ENCODE peak calls at places on chromosomes 16 and 17, in ten cellular contexts. One of them, this sample, is unnamed.

GRCh38 chr16:75458029-75458428 is 6.5 kb downstream of the TMEM170A start:
- DNase-seq in GM23248: no peak
- DNase-seq in IMR-90: no peak
- DNase-seq in mammary epithelial cell: no peak
- DNase-seq in PC-3: no peak
- DNase-seq in OCI-LY7: no peak
- DNase-seq in neuronal stem cell: no peak
- DNase-seq in GM23338: no peak
- DNase-seq in fibroblast of lung: no peak
- DNase-seq in A549: no peak
- DNase-seq in this sample: no peak

GRCh38 chr16:88634141-88634993 is 4.0 kb upstream of the IL17C start:
- DNase-seq in GM23248: peak; percentile 80
- DNase-seq in IMR-90: peak; percentile 23
- DNase-seq in mammary epithelial cell: peak; percentile 70
- DNase-seq in PC-3: no peak
- DNase-seq in OCI-LY7: peak; percentile 76
- DNase-seq in neuronal stem cell: peak; percentile 46
- DNase-seq in GM23338: peak; percentile 90
- DNase-seq in fibroblast of lung: peak; percentile 18
- DNase-seq in A549: no peak
- DNase-seq in this sample: no peak

GRCh38 chr17:50440838-50441829 is 15.1 kb downstream of the ACSF2 start:
- DNase-seq in GM23248: no peak
- DNase-seq in IMR-90: no peak
- DNase-seq in mammary epithelial cell: no peak
- DNase-seq in PC-3: no peak
- DNase-seq in OCI-LY7: no peak
- DNase-seq in neuronal stem cell: no peak
- DNase-seq in GM23338: no peak
- DNase-seq in fibroblast of lung: no peak
- DNase-seq in A549: no peak
- DNase-seq in this sample: no peak

GRCh38 chr17:6666077-6666521 is 14.5 kb downstream of the C17orf100 start:
- DNase-seq in GM23248: peak; percentile 89
- DNase-seq in IMR-90: peak; percentile 79
- DNase-seq in mammary epithelial cell: peak; percentile 74
- DNase-seq in PC-3: peak; percentile 84
- DNase-seq in OCI-LY7: peak; percentile 61
- DNase-seq in neuronal stem cell: peak; percentile 77
- DNase-seq in GM23338: peak; percentile 87
- DNase-seq in fibroblast of lung: peak; percentile 72
- DNase-seq in A549: peak; percentile 90
- DNase-seq in this sample: no peak

GRCh38 chr17:60902399-60902798 is 224.7 kb downstream of the BCAS3 start:
- DNase-seq in GM23248: no peak
- DNase-seq in IMR-90: peak; percentile 48
- DNase-seq in mammary epithelial cell: no peak
- DNase-seq in PC-3: no peak
- DNase-seq in OCI-LY7: no peak
- DNase-seq in neuronal stem cell: no peak
- DNase-seq in GM23338: no peak
- DNase-seq in fibroblast of lung: peak; percentile 59
- DNase-seq in A549: no peak
- DNase-seq in this sample: no peak

GRCh38 chr16:67393111-67393789 is at the start of gene TPPP3:
- DNase-seq in GM23248: peak; percentile 91
- DNase-seq in IMR-90: peak; percentile 76
- DNase-seq in mammary epithelial cell: peak; percentile 32
- DNase-seq in PC-3: no peak
- DNase-seq in OCI-LY7: no peak
- DNase-seq in neuronal stem cell: peak; percentile 85
- DNase-seq in GM23338: peak; percentile 83
- DNase-seq in fibroblast of lung: peak; percentile 71
- DNase-seq in A549: peak; percentile 73
- DNase-seq in this sample: no peak

GRCh38 chr16:379183-379960 is 2.4 kb downstream of the PGAP6 start:
- DNase-seq in GM23248: no peak
- DNase-seq in IMR-90: no peak
- DNase-seq in mammary epithelial cell: no peak
- DNase-seq in PC-3: no peak
- DNase-seq in OCI-LY7: no peak
- DNase-seq in neuronal stem cell: no peak
- DNase-seq in GM23338: peak; percentile 88
- DNase-seq in fibroblast of lung: no peak
- DNase-seq in A549: no peak
- DNase-seq in this sample: no peak

GRCh38 chr17:82225368-82226029 is 3.3 kb upstream of the SLC16A3 start:
- DNase-seq in GM23248: no peak
- DNase-seq in IMR-90: no peak
- DNase-seq in mammary epithelial cell: no peak
- DNase-seq in PC-3: no peak
- DNase-seq in OCI-LY7: no peak
- DNase-seq in neuronal stem cell: no peak
- DNase-seq in GM23338: no peak
- DNase-seq in fibroblast of lung: no peak
- DNase-seq in A549: no peak
- DNase-seq in this sample: no peak

GRCh38 chr17:59527325-59527917 is 38.0 kb upstream of the DHX40 start:
- DNase-seq in GM23248: no peak
- DNase-seq in IMR-90: no peak
- DNase-seq in mammary epithelial cell: no peak
- DNase-seq in PC-3: no peak
- DNase-seq in OCI-LY7: no peak
- DNase-seq in neuronal stem cell: no peak
- DNase-seq in GM23338: no peak
- DNase-seq in fibroblast of lung: no peak
- DNase-seq in A549: no peak
- DNase-seq in this sample: no peak

GRCh38 chr16:4298761-4299522 is 16.9 kb upstream of the GLIS2 start:
- DNase-seq in GM23248: peak; percentile 97
- DNase-seq in IMR-90: peak; percentile 94
- DNase-seq in mammary epithelial cell: peak; percentile 88
- DNase-seq in PC-3: peak; percentile 89
- DNase-seq in OCI-LY7: no peak
- DNase-seq in neuronal stem cell: no peak
- DNase-seq in GM23338: peak; percentile 92
- DNase-seq in fibroblast of lung: peak; percentile 97
- DNase-seq in A549: peak; percentile 97
- DNase-seq in this sample: no peak

GRCh38 chr17:76866774-76867577 is 1.2 kb upstream of the MGAT5B start:
- DNase-seq in GM23248: peak; percentile 76
- DNase-seq in IMR-90: peak; percentile 60
- DNase-seq in mammary epithelial cell: peak; percentile 49
- DNase-seq in PC-3: peak; percentile 79
- DNase-seq in OCI-LY7: no peak
- DNase-seq in neuronal stem cell: no peak
- DNase-seq in GM23338: no peak
- DNase-seq in fibroblast of lung: peak; percentile 75
- DNase-seq in A549: no peak
- DNase-seq in this sample: no peak
- H3K4me2 ChIP-seq in GM23248: peak overlapping the region; percentile 37
- H3K4me2 ChIP-seq in IMR-90: peak overlapping the region; percentile 64
- H3K4me2 ChIP-seq in mammary epithelial cell: no peak overlapping the region
- H3K4me2 ChIP-seq in PC-3: peak overlapping the region; percentile 97
- H3K4me2 ChIP-seq in OCI-LY7: peak overlapping the region; percentile 64
- H3K4me2 ChIP-seq in neuronal stem cell: no peak overlapping the region
- H3K4me2 ChIP-seq in GM23338: peak overlapping the region; percentile 90
- H3K4me2 ChIP-seq in fibroblast of lung: peak overlapping the region; percentile 32
- H3K4me2 ChIP-seq in A549: peak overlapping the region; percentile 87
- H3K4me2 ChIP-seq in this sample: peak overlapping the region; percentile 44

DNA sequence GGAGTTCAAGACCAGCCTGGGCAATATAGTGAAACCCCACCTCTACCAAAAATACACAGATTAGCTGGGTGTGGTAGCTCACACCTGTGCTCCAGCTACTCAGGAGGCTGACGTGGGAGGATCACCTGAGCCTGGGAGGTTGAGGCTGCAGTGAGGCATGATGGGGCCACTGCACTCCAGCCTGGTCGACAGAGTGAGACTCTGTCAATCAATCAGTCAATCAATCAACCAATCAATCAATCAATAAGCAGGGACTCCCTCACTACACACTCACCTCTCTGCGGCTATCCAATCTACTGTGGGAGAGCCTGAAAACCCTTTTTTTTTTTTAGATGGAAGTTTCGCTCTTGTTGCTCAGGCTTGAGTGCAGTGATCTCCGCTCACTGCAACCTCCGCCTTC is 31.6 kb downstream of the CPSF4L start:
- DNase-seq in GM23248: no peak
- DNase-seq in IMR-90: no peak
- DNase-seq in mammary epithelial cell: no peak
- DNase-seq in PC-3: no peak
- DNase-seq in OCI-LY7: no peak
- DNase-seq in neuronal stem cell: no peak
- DNase-seq in GM23338: no peak
- DNase-seq in fibroblast of lung: no peak
- DNase-seq in A549: no peak
- DNase-seq in this sample: no peak
- H3K4me2 ChIP-seq in GM23248: no peak overlapping the region
- H3K4me2 ChIP-seq in IMR-90: no peak overlapping the region
- H3K4me2 ChIP-seq in mammary epithelial cell: no peak overlapping the region
- H3K4me2 ChIP-seq in PC-3: peak overlapping the region; percentile 100
- H3K4me2 ChIP-seq in OCI-LY7: peak overlapping the region; percentile 87
- H3K4me2 ChIP-seq in neuronal stem cell: no peak overlapping the region
- H3K4me2 ChIP-seq in GM23338: peak overlapping the region; percentile 95
- H3K4me2 ChIP-seq in fibroblast of lung: no peak overlapping the region
- H3K4me2 ChIP-seq in A549: peak overlapping the region; percentile 94
- H3K4me2 ChIP-seq in this sample: no peak overlapping the region

DNA sequence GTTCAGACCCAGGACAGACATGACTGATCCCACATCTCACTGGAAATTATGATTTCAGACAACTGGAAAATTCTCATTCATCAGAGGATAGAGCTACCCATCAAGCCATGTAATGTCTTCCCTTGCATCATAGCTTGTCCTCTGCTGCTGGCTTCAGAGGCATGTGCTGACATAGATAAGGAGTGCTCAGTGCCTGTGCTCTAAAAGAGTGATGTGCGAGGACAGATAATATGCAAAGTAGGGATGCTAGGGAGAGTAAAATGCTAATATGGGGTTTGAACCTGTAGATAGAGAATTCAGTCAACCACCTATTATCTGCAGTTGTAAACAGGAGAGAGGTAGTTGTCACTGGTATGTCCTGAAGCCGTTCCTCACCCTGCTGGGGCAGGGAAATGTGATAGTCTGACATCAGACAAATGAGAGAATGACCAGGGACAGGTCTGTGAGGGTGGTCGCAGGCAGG is 349.7 kb upstream of the CCL2 start:
- DNase-seq in GM23248: no peak
- DNase-seq in IMR-90: no peak
- DNase-seq in mammary epithelial cell: no peak
- DNase-seq in PC-3: no peak
- DNase-seq in OCI-LY7: no peak
- DNase-seq in neuronal stem cell: no peak
- DNase-seq in GM23338: no peak
- DNase-seq in fibroblast of lung: no peak
- DNase-seq in A549: no peak
- DNase-seq in this sample: no peak
- H3K4me2 ChIP-seq in GM23248: no peak overlapping the region
- H3K4me2 ChIP-seq in IMR-90: no peak overlapping the region
- H3K4me2 ChIP-seq in mammary epithelial cell: no peak overlapping the region
- H3K4me2 ChIP-seq in PC-3: no peak overlapping the region
- H3K4me2 ChIP-seq in OCI-LY7: no peak overlapping the region
- H3K4me2 ChIP-seq in neuronal stem cell: no peak overlapping the region
- H3K4me2 ChIP-seq in GM23338: no peak overlapping the region
- H3K4me2 ChIP-seq in fibroblast of lung: no peak overlapping the region
- H3K4me2 ChIP-seq in A549: no peak overlapping the region
- H3K4me2 ChIP-seq in this sample: no peak overlapping the region

DNA sequence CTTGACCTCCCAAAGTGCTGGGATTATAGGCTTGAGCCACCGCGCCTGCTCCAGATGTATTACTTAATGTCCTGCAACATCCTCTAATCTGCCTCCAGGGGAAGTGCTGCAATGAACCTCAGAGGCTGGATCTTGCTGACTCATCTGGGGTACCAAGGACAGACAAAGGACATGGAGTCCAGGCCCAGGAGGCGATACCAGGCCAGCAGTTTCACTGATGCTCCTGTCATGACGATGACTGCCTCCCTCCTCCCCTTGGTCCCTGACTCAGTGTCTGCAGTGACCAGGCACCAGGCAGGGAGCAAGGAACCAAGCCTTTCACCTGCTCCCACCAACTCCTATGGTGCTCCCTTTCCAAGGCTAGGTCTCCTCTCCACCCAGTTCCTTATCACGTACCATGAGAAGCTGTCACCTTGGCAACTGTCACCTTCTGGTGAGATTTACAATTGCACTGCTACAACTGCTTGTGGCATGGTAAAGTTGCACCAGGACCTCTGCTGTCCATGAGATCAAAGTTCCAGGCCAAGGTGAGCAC is 21.6 kb upstream of the PHOSPHO1 start:
- DNase-seq in GM23248: peak; percentile 40
- DNase-seq in IMR-90: no peak
- DNase-seq in mammary epithelial cell: peak; percentile 12
- DNase-seq in PC-3: no peak
- DNase-seq in OCI-LY7: no peak
- DNase-seq in neuronal stem cell: no peak
- DNase-seq in GM23338: no peak
- DNase-seq in fibroblast of lung: no peak
- DNase-seq in A549: no peak
- DNase-seq in this sample: no peak
- H3K4me2 ChIP-seq in GM23248: no peak overlapping the region
- H3K4me2 ChIP-seq in IMR-90: no peak overlapping the region
- H3K4me2 ChIP-seq in mammary epithelial cell: no peak overlapping the region
- H3K4me2 ChIP-seq in PC-3: no peak overlapping the region
- H3K4me2 ChIP-seq in OCI-LY7: no peak overlapping the region
- H3K4me2 ChIP-seq in neuronal stem cell: no peak overlapping the region
- H3K4me2 ChIP-seq in GM23338: no peak overlapping the region
- H3K4me2 ChIP-seq in fibroblast of lung: no peak overlapping the region
- H3K4me2 ChIP-seq in A549: no peak overlapping the region
- H3K4me2 ChIP-seq in this sample: no peak overlapping the region

GRCh38 chr17:44794699-44795413 is 35.2 kb downstream of the GJC1 start:
- DNase-seq in GM23248: peak; percentile 96
- DNase-seq in IMR-90: peak; percentile 99
- DNase-seq in mammary epithelial cell: peak; percentile 79
- DNase-seq in PC-3: peak; percentile 94
- DNase-seq in OCI-LY7: no peak
- DNase-seq in neuronal stem cell: no peak
- DNase-seq in GM23338: no peak
- DNase-seq in fibroblast of lung: peak; percentile 96
- DNase-seq in A549: peak; percentile 56
- DNase-seq in this sample: peak; percentile 59
- H3K4me2 ChIP-seq in GM23248: peak overlapping the region; percentile 49
- H3K4me2 ChIP-seq in IMR-90: peak overlapping the region; percentile 8
- H3K4me2 ChIP-seq in mammary epithelial cell: no peak overlapping the region
- H3K4me2 ChIP-seq in PC-3: peak overlapping the region; percentile 43
- H3K4me2 ChIP-seq in OCI-LY7: no peak overlapping the region
- H3K4me2 ChIP-seq in neuronal stem cell: no peak overlapping the region
- H3K4me2 ChIP-seq in GM23338: no peak overlapping the region
- H3K4me2 ChIP-seq in fibroblast of lung: peak overlapping the region; percentile 37
- H3K4me2 ChIP-seq in A549: peak overlapping the region; percentile 48
- H3K4me2 ChIP-seq in this sample: peak overlapping the region; percentile 37